ENCODE peak calls at places on chromosomes 16 and 17, in six cellular contexts. N is tibial artery; H is NCI-H1105; Y is left colon; T is stimulated activated CD4-positive, alpha-beta T cell treated with anti-CD3 and anti-CD28 coated beads, TNF-alpha, amount 100 ng/mL, for 48 hours; Q is mesenchymal stem cell. W is an unnamed sample.

GRCh38 chr16:48537909-48538745 is 71.9 kb downstream of the N4BP1 start:
- DNase-seq in N (peak), H (no peak), Y (no peak), T (no peak), Q (no peak), W (no peak)

GRCh38 chr17:70230883-70231282 is 61.6 kb downstream of the KCNJ2 start:
- DNase-seq in N (no peak), H (no peak), Y (no peak), T (no peak), Q (peak), W (no peak)

GRCh38 chr16:87671221-87671620 is 68.9 kb downstream of the JPH3 start:
- DNase-seq in N (no peak), H (no peak), Y (no peak), T (no peak), Q (no peak), W (no peak)

GRCh38 chr17:76867578-76868175 is 527 bp upstream of the MGAT5B start:
- DNase-seq in N (no peak), H (no peak), Y (no peak), T (no peak), Q (peak), W (no peak)

GRCh38 chr17:42387663-42388380 is 420 bp downstream of the STAT3 start:
- DNase-seq in N (peak), H (no peak), Y (no peak), T (no peak), Q (peak), W (no peak)

GRCh38 chr17:42347198-42347597 is 41.0 kb downstream of the STAT3 start:
- DNase-seq in N (peak), H (no peak), Y (no peak), T (no peak), Q (peak), W (no peak)

GRCh38 chr16:80540516-80541305 is at the start of gene DYNLRB2:
- DNase-seq in N (peak), H (peak), Y (peak), T (peak), Q (peak), W (peak)

GRCh38 chr17:13792314-13792713 is 190.6 kb upstream of the HS3ST3A1 start:
- DNase-seq in N (no peak), H (no peak), Y (no peak), T (no peak), Q (no peak), W (no peak)

GRCh38 chr16:12097523-12098428 is 121.2 kb downstream of the SNX29 start:
- DNase-seq in N (no peak), H (no peak), Y (no peak), T (no peak), Q (peak), W (no peak)

GRCh38 chr17:76038050-76038449 is 10.9 kb upstream of the EVPL start:
- DNase-seq in N (no peak), H (no peak), Y (no peak), T (no peak), Q (no peak), W (no peak)

GRCh38 chr17:50133769-50134099 is 3.8 kb upstream of the SAMD14 start:
- DNase-seq in N (peak), H (no peak), Y (peak), T (no peak), Q (no peak), W (no peak)

GRCh38 chr16:68762996-68763756 is 26.1 kb downstream of the CDH1 start:
- DNase-seq in N (no peak), H (no peak), Y (no peak), T (no peak), Q (no peak), W (no peak)

GRCh38 chr17:79850571-79851460 is 11.6 kb upstream of the CBX4 start:
- DNase-seq in N (no peak), H (no peak), Y (no peak), T (no peak), Q (peak), W (no peak)

GRCh38 chr17:75822119-75822799 is 21.9 kb downstream of the UNC13D start:
- DNase-seq in N (no peak), H (peak), Y (peak), T (no peak), Q (no peak), W (no peak)

GRCh38 chr16:9102379-9102778 is 10.9 kb downstream of the HAPSTR1 start:
- DNase-seq in N (no peak), H (no peak), Y (no peak), T (no peak), Q (peak), W (no peak)

GRCh38 chr17:6166492-6167179 is 96.5 kb downstream of the WSCD1 start:
- DNase-seq in N (no peak), H (no peak), Y (no peak), T (no peak), Q (no peak), W (no peak)

GRCh38 chr17:48928876-48929811 is 15.5 kb downstream of the SNF8 start:
- DNase-seq in N (no peak), H (no peak), Y (no peak), T (no peak), Q (no peak), W (no peak)

GRCh38 chr16:23387666-23388065 is 65.3 kb downstream of the COG7 start:
- DNase-seq in N (no peak), H (no peak), Y (no peak), T (no peak), Q (no peak), W (no peak)

GRCh38 chr17:47604268-47604927 is 45.3 kb upstream of the KPNB1 start:
- DNase-seq in N (no peak), H (peak), Y (no peak), T (no peak), Q (peak), W (no peak)

GRCh38 chr16:50273888-50274770 is 7.8 kb downstream of the ADCY7 start:
- DNase-seq in N (peak), H (no peak), Y (no peak), T (no peak), Q (no peak), W (peak)

GRCh38 chr17:77235370-77236080 is 94.8 kb downstream of the SEC14L1 start:
- DNase-seq in N (no peak), H (no peak), Y (no peak), T (no peak), Q (peak), W (no peak)

GRCh38 chr17:15185625-15185991 is 79.5 kb downstream of the PMP22 start:
- DNase-seq in N (peak), H (no peak), Y (no peak), T (no peak), Q (peak), W (no peak)

GRCh38 chr16:80014241-80014939 is 413.9 kb upstream of the MAF start:
- DNase-seq in N (no peak), H (no peak), Y (no peak), T (no peak), Q (peak), W (no peak)

GRCh38 chr17:76696763-76697701 is 13.7 kb downstream of the MXRA7 start:
- DNase-seq in N (no peak), H (no peak), Y (no peak), T (no peak), Q (peak), W (peak)